ENCODE peak calls at places on chromosomes 6 and 20, in four cellular contexts. Z is endodermal cell; P is psoas muscle; R is CD4-positive, CD25-positive, alpha-beta regulatory T cell. U is an unnamed sample.

GRCh38 chr6:138814179-138814834 is 18.4 kb downstream of the ECT2L start:
- DNase-seq in Z (no peak), P (no peak), R (no peak), U (no peak)

GRCh38 chr6:54264581-54265272 is 43.5 kb upstream of the TINAG start:
- DNase-seq in Z (no peak), P (no peak), R (no peak), U (no peak)

GRCh38 chr20:49964964-49965780 is 17.6 kb upstream of the SNAI1 start:
- DNase-seq in Z (peak), P (no peak), R (no peak), U (peak)

GRCh38 chr6:47310131-47310480 is 401 bp upstream of the TNFRSF21 start:
- DNase-seq in Z (no peak), P (no peak), R (no peak), U (no peak)

GRCh38 chr20:21074605-21075336 is 31.4 kb downstream of the LINC00237 start:
- DNase-seq in Z (no peak), P (no peak), R (no peak), U (no peak)

GRCh38 chr6:52995913-52996685 is 1.0 kb upstream of the GSTA4 start:
- DNase-seq in Z (peak), P (peak), R (peak), U (no peak)

GRCh38 chr20:21968486-21968885 is 263.0 kb downstream of the PAX1 start:
- DNase-seq in Z (no peak), P (no peak), R (no peak), U (no peak)

GRCh38 chr6:31203345-31203979 is 33.0 kb upstream of the POU5F1 start:
- DNase-seq in Z (no peak), P (no peak), R (peak), U (no peak)

GRCh38 chr20:32034581-32035397 is 17.3 kb upstream of the HCK start:
- DNase-seq in Z (no peak), P (no peak), R (no peak), U (no peak)

GRCh38 chr6:56642366-56643261 is at the start of gene DST:
- DNase-seq in Z (no peak), P (no peak), R (no peak), U (no peak)

GRCh38 chr6:134826889-134827737 is 122.8 kb downstream of the ALDH8A1 start:
- DNase-seq in Z (no peak), P (peak), R (no peak), U (no peak)

GRCh38 chr6:16684195-16684689 is 77.0 kb downstream of the ATXN1 start:
- DNase-seq in Z (no peak), P (no peak), R (no peak), U (no peak)

GRCh38 chr6:99993146-99993532 is 884 bp downstream of the MCHR2 start:
- DNase-seq in Z (no peak), P (no peak), R (no peak), U (no peak)

GRCh38 chr6:13119549-13119948 is 208.8 kb downstream of the TBC1D7 start:
- DNase-seq in Z (no peak), P (no peak), R (no peak), U (no peak)

GRCh38 chr20:47531468-47531867 is 29.8 kb downstream of the NCOA3 start:
- DNase-seq in Z (no peak), P (no peak), R (no peak), U (no peak)

GRCh38 chr6:1995521-1996110 is 249.8 kb downstream of the GMDS start:
- DNase-seq in Z (no peak), P (no peak), R (no peak), U (no peak)

GRCh38 chr20:35077341-35077740 is 15.3 kb downstream of the TRPC4AP start:
- DNase-seq in Z (no peak), P (no peak), R (no peak), U (no peak)

GRCh38 chr6:44131880-44132279 is 4.5 kb downstream of the TMEM63B start:
- DNase-seq in Z (peak), P (no peak), R (no peak), U (no peak)

GRCh38 chr6:25883991-25884390 is 9.9 kb upstream of the SLC17A3 start:
- DNase-seq in Z (no peak), P (no peak), R (no peak), U (no peak)

GRCh38 chr6:43107344-43108062 is 31.4 kb downstream of the PTK7 start:
- DNase-seq in Z (no peak), P (no peak), R (no peak), U (no peak)

GRCh38 chr6:137261393-137262154 is 42.4 kb upstream of the IFNGR1 start:
- DNase-seq in Z (no peak), P (no peak), R (no peak), U (no peak)

GRCh38 chr20:46220808-46221207 is 87.5 kb downstream of the CDH22 start:
- DNase-seq in Z (peak), P (peak), R (no peak), U (no peak)

GRCh38 chr6:52672422-52673025 is 1.6 kb downstream of the TMEM14A start:
- DNase-seq in Z (peak), P (no peak), R (no peak), U (no peak)

GRCh38 chr6:155301867-155302266 is 12.4 kb downstream of the TFB1M start:
- DNase-seq in Z (no peak), P (no peak), R (no peak), U (no peak)

GRCh38 chr6:431986-432385 is 40.4 kb downstream of the IRF4 start:
- DNase-seq in Z (no peak), P (no peak), R (no peak), U (no peak)

GRCh38 chr6:6006428-6007310 is at the start of gene NRN1:
- DNase-seq in Z (peak), P (no peak), R (no peak), U (no peak)

GRCh38 chr6:56347526-56347925 is 100.1 kb upstream of the COL21A1 start:
- DNase-seq in Z (no peak), P (no peak), R (no peak), U (no peak)

GRCh38 chr20:40966516-40967185 is 62.0 kb upstream of the TOP1 start:
- DNase-seq in Z (no peak), P (no peak), R (no peak), U (no peak)

GRCh38 chr6:131960371-131961133 is 9.4 kb upstream of the CCN2 start:
- DNase-seq in Z (no peak), P (no peak), R (no peak), U (no peak)

GRCh38 chr6:150377211-150377781 is 8.5 kb downstream of the IYD start:
- DNase-seq in Z (peak), P (no peak), R (no peak), U (peak)

GRCh38 chr20:25009218-25010145 is 16.9 kb upstream of the APMAP start:
- DNase-seq in Z (peak), P (peak), R (no peak), U (no peak)

GRCh38 chr6:16755544-16755943 is 5.7 kb downstream of the ATXN1 start:
- DNase-seq in Z (no peak), P (no peak), R (no peak), U (no peak)

GRCh38 chr20:24637941-24638340 is 168.5 kb downstream of the SYNDIG1 start:
- DNase-seq in Z (no peak), P (no peak), R (no peak), U (no peak)

GRCh38 chr6:119110601-119111548 is 32.4 kb upstream of the FAM184A start:
- DNase-seq in Z (peak), P (no peak), R (peak), U (no peak)

GRCh38 chr6:89007209-89008001 is 44.0 kb upstream of the RNGTT start:
- DNase-seq in Z (no peak), P (no peak), R (no peak), U (no peak)

GRCh38 chr20:52210037-52210990 is 18.7 kb upstream of the ZFP64 start:
- DNase-seq in Z (no peak), P (no peak), R (no peak), U (no peak)

GRCh38 chr6:160995271-160995670 is 3.7 kb downstream of the MAP3K4 start:
- DNase-seq in Z (no peak), P (no peak), R (no peak), U (no peak)

DNA sequence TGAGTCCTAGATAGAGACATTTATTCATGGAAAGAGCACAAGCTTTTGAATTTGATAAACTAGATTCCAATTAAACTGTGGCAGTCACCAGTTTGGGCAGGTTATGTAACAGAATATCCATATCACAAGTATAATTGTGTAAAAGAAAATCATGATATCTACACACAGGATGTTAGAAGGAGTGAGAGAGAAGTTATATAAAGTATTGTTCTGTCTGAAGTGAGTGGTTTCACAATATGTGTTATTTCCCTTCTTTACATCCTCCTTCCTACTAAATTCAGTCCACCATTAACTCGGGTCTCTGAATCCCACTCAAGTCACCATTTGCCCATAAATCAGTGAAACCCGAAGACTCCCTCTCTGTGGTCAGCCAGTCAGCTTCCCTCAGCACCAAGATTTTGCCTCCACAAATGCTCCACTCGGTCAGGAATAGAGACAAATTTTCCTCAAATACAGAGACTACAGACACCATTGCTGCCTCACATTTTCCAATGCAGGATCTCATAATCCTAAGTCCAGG is 776 bp downstream of the HLA-DQB1 start:
- DNase-seq in Z (no peak), P (no peak), R (no peak), U (no peak)
- H3K27ac ChIP-seq in Z (no peak), P (no peak), R (peak), U (no peak)

GRCh38 chr6:46129634-46130505 is at the start of gene ENPP4:
- DNase-seq in Z (peak), P (peak), R (peak), U (peak)
- H3K27ac ChIP-seq in Z (no peak), P (peak), R (peak), U (peak)

GRCh38 chr6:149335924-149336323 is 18.4 kb downstream of the TAB2 start:
- DNase-seq in Z (no peak), P (peak), R (no peak), U (no peak)

GRCh38 chr6:149336529-149336928 is 19.0 kb downstream of the TAB2 start:
- DNase-seq in Z (no peak), P (no peak), R (no peak), U (no peak)

GRCh38 chr6:149340200-149340599 is 22.7 kb downstream of the TAB2 start:
- DNase-seq in Z (no peak), P (no peak), R (no peak), U (no peak)

GRCh38 chr6:149334682-149335160 is 17.2 kb downstream of the TAB2 start:
- DNase-seq in Z (no peak), P (no peak), R (no peak), U (no peak)

DNA sequence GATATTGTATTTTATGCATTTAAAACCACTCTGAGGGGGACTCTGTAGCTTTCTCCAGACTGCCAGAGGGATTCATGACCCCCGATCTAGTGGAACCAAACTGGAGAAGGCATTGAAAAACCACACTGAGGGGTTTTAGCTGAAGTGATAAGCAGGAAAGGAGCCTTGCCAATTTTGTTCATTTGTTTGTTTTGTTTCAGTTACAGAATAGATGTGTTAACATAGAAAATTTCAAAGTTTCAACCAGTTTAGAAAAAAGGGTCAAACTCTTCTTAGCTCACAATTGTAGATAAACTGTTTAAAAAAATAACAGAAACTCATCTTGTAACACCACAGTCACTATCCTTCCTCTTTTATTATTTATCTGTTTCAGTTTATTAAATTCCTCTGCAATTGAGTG is 19.8 kb downstream of the TAB2 start:
- DNase-seq in Z (no peak), P (no peak), R (no peak), U (no peak)
- H3K27ac ChIP-seq in Z (no peak), P (peak), R (peak), U (no peak)

GRCh38 chr6:143536866-143537691 is 25.6 kb upstream of the FUCA2 start:
- DNase-seq in Z (peak), P (peak), R (peak), U (peak)
- H3K27ac ChIP-seq in Z (no peak), P (no peak), R (peak), U (no peak)

GRCh38 chr20:1911536-1911935 is 16.3 kb downstream of the SIRPA start:
- DNase-seq in Z (no peak), P (no peak), R (no peak), U (no peak)
- H3K27ac ChIP-seq in Z (no peak), P (no peak), R (no peak), U (no peak)

DNA sequence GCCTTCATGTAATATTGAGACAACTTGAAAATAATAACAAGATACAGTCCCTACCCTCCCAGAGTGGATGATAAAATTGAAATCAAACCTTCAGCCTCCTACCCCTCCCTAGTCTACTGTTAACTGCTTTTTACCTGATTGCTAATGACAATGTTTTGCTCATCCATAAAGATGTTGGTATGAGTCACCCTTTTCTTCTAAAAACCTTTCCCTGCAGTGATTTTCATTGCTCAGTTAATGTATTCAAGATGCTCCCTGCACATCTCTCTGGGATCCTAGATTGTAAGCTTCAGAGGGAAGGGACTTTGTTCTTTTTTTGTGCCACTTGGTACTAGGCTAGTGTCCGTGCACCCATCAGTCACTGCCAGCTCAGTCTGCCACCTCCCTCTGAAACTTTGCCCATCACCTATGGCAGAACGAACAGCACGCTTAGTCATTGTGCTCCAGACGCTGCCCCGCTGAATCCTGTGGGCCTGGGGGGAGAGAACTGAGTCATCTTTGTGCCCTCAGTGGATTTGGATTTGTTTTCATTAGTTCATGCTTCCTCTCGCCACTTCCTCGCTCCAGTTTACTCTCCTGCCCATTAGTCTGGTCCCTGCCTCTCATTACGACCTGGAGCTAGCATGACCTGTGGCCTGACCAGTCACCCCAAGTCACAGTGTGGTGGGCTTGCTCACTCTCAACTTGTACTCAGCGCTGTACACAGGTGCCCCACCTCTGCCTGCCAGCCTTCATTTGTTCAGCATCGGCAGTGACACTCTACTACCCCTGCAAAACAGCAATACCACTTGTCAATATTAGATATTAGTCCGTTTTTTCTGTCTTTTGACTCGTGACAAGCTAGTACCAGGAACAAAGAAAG is 78.0 kb upstream of the TMEM181 start:
- DNase-seq in Z (no peak), P (no peak), R (no peak), U (no peak)
- H3K27ac ChIP-seq in Z (no peak), P (no peak), R (no peak), U (peak)

DNA sequence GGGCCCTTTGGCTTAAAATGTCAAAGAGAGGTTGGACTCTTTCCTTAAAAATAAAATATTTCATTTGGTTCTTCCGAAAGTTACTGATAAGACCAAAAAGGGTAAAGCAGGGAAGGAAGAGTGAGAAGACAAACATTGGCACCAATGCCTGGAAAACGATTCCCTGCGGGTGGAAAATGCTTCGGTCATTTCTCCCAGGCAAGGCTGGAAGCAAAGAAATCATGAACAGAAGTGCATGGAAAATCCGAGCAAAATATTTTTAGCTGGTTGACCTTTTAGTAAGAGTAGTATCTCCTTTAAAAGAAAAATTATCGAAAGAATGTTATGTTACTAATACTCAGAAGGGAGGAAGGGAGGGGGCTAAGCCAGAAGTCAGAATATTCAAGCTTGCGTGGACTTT is 62.7 kb downstream of the TMEM170B start:
- DNase-seq in Z (no peak), P (no peak), R (no peak), U (no peak)
- H3K27ac ChIP-seq in Z (no peak), P (no peak), R (no peak), U (no peak)

GRCh38 chr20:23206061-23206460 is 119.9 kb upstream of the CD93 start:
- DNase-seq in Z (no peak), P (no peak), R (no peak), U (no peak)
- H3K27ac ChIP-seq in Z (no peak), P (peak), R (no peak), U (peak)

U was measured in substantia nigra.